ENCODE peak calls at places on chromosomes 12 and 14, in seven cellular contexts. One of them, this sample, is unnamed.
A peak's percentile ranks its signal among the peaks of the same experiment; 100 is the strongest.

GRCh38 chr12:54448344-54448743 is 25.1 kb downstream of the GTSF1 start:
- DNase-seq in heart left ventricle: no peak
- DNase-seq in CD8-positive, alpha-beta T cell: no peak
- DNase-seq in A549: no peak
- DNase-seq in fibroblast of lung: no peak
- DNase-seq in activated CD8-positive, alpha-beta T cell treated with anti-CD3 and anti-CD28 coated beads for 36 hours: no peak
- DNase-seq in lower leg skin: no peak
- DNase-seq in this sample: no peak

GRCh38 chr12:74370608-74371216 is 166.9 kb upstream of the ATXN7L3B start:
- DNase-seq in activated CD8-positive, alpha-beta T cell treated with anti-CD3 and anti-CD28 coated beads for 36 hours: no peak
- DNase-seq in lower leg skin: no peak
- DNase-seq in CD8-positive, alpha-beta T cell: no peak
- DNase-seq in heart left ventricle: no peak
- DNase-seq in fibroblast of lung: peak; percentile 70
- DNase-seq in A549: peak; percentile 80
- DNase-seq in this sample: no peak

GRCh38 chr12:94638521-94638920 is 11.8 kb downstream of the TMCC3 start:
- DNase-seq in heart left ventricle: no peak
- DNase-seq in A549: no peak
- DNase-seq in lower leg skin: no peak
- DNase-seq in CD8-positive, alpha-beta T cell: no peak
- DNase-seq in fibroblast of lung: no peak
- DNase-seq in activated CD8-positive, alpha-beta T cell treated with anti-CD3 and anti-CD28 coated beads for 36 hours: no peak
- DNase-seq in this sample: no peak

GRCh38 chr12:15336772-15337553 is 14.7 kb downstream of the PTPRO start:
- DNase-seq in lower leg skin: no peak
- DNase-seq in A549: peak; percentile 30
- DNase-seq in CD8-positive, alpha-beta T cell: no peak
- DNase-seq in activated CD8-positive, alpha-beta T cell treated with anti-CD3 and anti-CD28 coated beads for 36 hours: no peak
- DNase-seq in fibroblast of lung: peak; percentile 83
- DNase-seq in heart left ventricle: no peak
- DNase-seq in this sample: no peak

GRCh38 chr14:83556746-83557460 is 1973.0 kb upstream of the FLRT2 start:
- DNase-seq in CD8-positive, alpha-beta T cell: no peak
- DNase-seq in activated CD8-positive, alpha-beta T cell treated with anti-CD3 and anti-CD28 coated beads for 36 hours: no peak
- DNase-seq in heart left ventricle: no peak
- DNase-seq in A549: peak; percentile 11
- DNase-seq in lower leg skin: no peak
- DNase-seq in fibroblast of lung: peak; percentile 36
- DNase-seq in this sample: no peak

GRCh38 chr12:130111965-130112496 is 50.2 kb upstream of the FZD10 start:
- DNase-seq in A549: no peak
- DNase-seq in heart left ventricle: no peak
- DNase-seq in CD8-positive, alpha-beta T cell: no peak
- DNase-seq in fibroblast of lung: no peak
- DNase-seq in activated CD8-positive, alpha-beta T cell treated with anti-CD3 and anti-CD28 coated beads for 36 hours: no peak
- DNase-seq in lower leg skin: no peak
- DNase-seq in this sample: no peak

GRCh38 chr12:130590685-130591084 is 125.4 kb downstream of the RIMBP2 start:
- DNase-seq in A549: no peak
- DNase-seq in CD8-positive, alpha-beta T cell: no peak
- DNase-seq in fibroblast of lung: no peak
- DNase-seq in lower leg skin: peak; percentile 57
- DNase-seq in activated CD8-positive, alpha-beta T cell treated with anti-CD3 and anti-CD28 coated beads for 36 hours: no peak
- DNase-seq in heart left ventricle: no peak
- DNase-seq in this sample: no peak

GRCh38 chr14:92768795-92769194 is 20.4 kb upstream of the LGMN start:
- DNase-seq in activated CD8-positive, alpha-beta T cell treated with anti-CD3 and anti-CD28 coated beads for 36 hours: no peak
- DNase-seq in lower leg skin: no peak
- DNase-seq in CD8-positive, alpha-beta T cell: no peak
- DNase-seq in heart left ventricle: no peak
- DNase-seq in fibroblast of lung: no peak
- DNase-seq in A549: no peak
- DNase-seq in this sample: no peak

GRCh38 chr14:90644882-90645281 is 171.3 kb downstream of the TTC7B start:
- DNase-seq in CD8-positive, alpha-beta T cell: no peak
- DNase-seq in A549: no peak
- DNase-seq in heart left ventricle: peak; percentile 74
- DNase-seq in fibroblast of lung: peak; percentile 55
- DNase-seq in activated CD8-positive, alpha-beta T cell treated with anti-CD3 and anti-CD28 coated beads for 36 hours: no peak
- DNase-seq in lower leg skin: no peak
- DNase-seq in this sample: no peak

GRCh38 chr12:77352941-77353340 is 287.6 kb upstream of the E2F7 start:
- DNase-seq in lower leg skin: no peak
- DNase-seq in CD8-positive, alpha-beta T cell: no peak
- DNase-seq in activated CD8-positive, alpha-beta T cell treated with anti-CD3 and anti-CD28 coated beads for 36 hours: no peak
- DNase-seq in A549: no peak
- DNase-seq in fibroblast of lung: peak; percentile 57
- DNase-seq in heart left ventricle: no peak
- DNase-seq in this sample: no peak

GRCh38 chr12:2853626-2854025 is 3.2 kb downstream of the TEX52 start:
- DNase-seq in fibroblast of lung: peak; percentile 63
- DNase-seq in A549: peak; percentile 77
- DNase-seq in heart left ventricle: peak; percentile 90
- DNase-seq in activated CD8-positive, alpha-beta T cell treated with anti-CD3 and anti-CD28 coated beads for 36 hours: peak; percentile 65
- DNase-seq in CD8-positive, alpha-beta T cell: peak; percentile 20
- DNase-seq in lower leg skin: peak; percentile 94
- DNase-seq in this sample: no peak

GRCh38 chr12:45231515-45232145 is 15.7 kb downstream of the ANO6 start:
- DNase-seq in A549: peak; percentile 48
- DNase-seq in heart left ventricle: no peak
- DNase-seq in CD8-positive, alpha-beta T cell: no peak
- DNase-seq in lower leg skin: no peak
- DNase-seq in activated CD8-positive, alpha-beta T cell treated with anti-CD3 and anti-CD28 coated beads for 36 hours: no peak
- DNase-seq in fibroblast of lung: peak; percentile 89
- DNase-seq in this sample: no peak

GRCh38 chr12:56565510-56566101 is 44.0 kb downstream of the RBMS2 start:
- DNase-seq in A549: peak; percentile 73
- DNase-seq in lower leg skin: peak; percentile 91
- DNase-seq in fibroblast of lung: peak; percentile 35
- DNase-seq in heart left ventricle: peak; percentile 91
- DNase-seq in activated CD8-positive, alpha-beta T cell treated with anti-CD3 and anti-CD28 coated beads for 36 hours: peak; percentile 74
- DNase-seq in CD8-positive, alpha-beta T cell: no peak
- DNase-seq in this sample: peak; percentile 46

GRCh38 chr12:82300611-82301010 is 57.6 kb downstream of the CCDC59 start:
- DNase-seq in CD8-positive, alpha-beta T cell: no peak
- DNase-seq in fibroblast of lung: peak; percentile 33
- DNase-seq in lower leg skin: no peak
- DNase-seq in heart left ventricle: no peak
- DNase-seq in activated CD8-positive, alpha-beta T cell treated with anti-CD3 and anti-CD28 coated beads for 36 hours: no peak
- DNase-seq in A549: no peak
- DNase-seq in this sample: no peak

GRCh38 chr12:49283541-49284429 is 11.2 kb upstream of the PRPH start:
- DNase-seq in CD8-positive, alpha-beta T cell: no peak
- DNase-seq in lower leg skin: peak; percentile 56
- DNase-seq in activated CD8-positive, alpha-beta T cell treated with anti-CD3 and anti-CD28 coated beads for 36 hours: no peak
- DNase-seq in A549: no peak
- DNase-seq in heart left ventricle: no peak
- DNase-seq in fibroblast of lung: no peak
- DNase-seq in this sample: no peak
- TF ChIP-seq CTCF in CD8-positive, alpha-beta T cell: no peak
- TF ChIP-seq CTCF in lower leg skin: no peak
- TF ChIP-seq CTCF in activated CD8-positive, alpha-beta T cell treated with anti-CD3 and anti-CD28 coated beads for 36 hours: no peak
- TF ChIP-seq CTCF in A549: peak; percentile 13
- TF ChIP-seq CTCF in heart left ventricle: no peak
- TF ChIP-seq CTCF in fibroblast of lung: peak; percentile 21
- TF ChIP-seq CTCF in this sample: peak; percentile 44

GRCh38 chr14:99539503-99539902 is 58.3 kb downstream of the CCNK start:
- DNase-seq in A549: no peak
- DNase-seq in heart left ventricle: no peak
- DNase-seq in CD8-positive, alpha-beta T cell: no peak
- DNase-seq in lower leg skin: no peak
- DNase-seq in activated CD8-positive, alpha-beta T cell treated with anti-CD3 and anti-CD28 coated beads for 36 hours: no peak
- DNase-seq in fibroblast of lung: no peak
- DNase-seq in this sample: no peak

GRCh38 chr14:99538733-99539132 is 57.5 kb downstream of the CCNK start:
- DNase-seq in heart left ventricle: no peak
- DNase-seq in fibroblast of lung: no peak
- DNase-seq in activated CD8-positive, alpha-beta T cell treated with anti-CD3 and anti-CD28 coated beads for 36 hours: no peak
- DNase-seq in CD8-positive, alpha-beta T cell: no peak
- DNase-seq in A549: no peak
- DNase-seq in lower leg skin: no peak
- DNase-seq in this sample: no peak

GRCh38 chr14:99537399-99537798 is 56.2 kb downstream of the CCNK start:
- DNase-seq in A549: peak; percentile 48
- DNase-seq in activated CD8-positive, alpha-beta T cell treated with anti-CD3 and anti-CD28 coated beads for 36 hours: no peak
- DNase-seq in lower leg skin: no peak
- DNase-seq in fibroblast of lung: peak; percentile 91
- DNase-seq in CD8-positive, alpha-beta T cell: no peak
- DNase-seq in heart left ventricle: peak; percentile 70
- DNase-seq in this sample: no peak

GRCh38 chr14:99535908-99536778 is 54.9 kb downstream of the CCNK start:
- DNase-seq in heart left ventricle: no peak
- DNase-seq in A549: no peak
- DNase-seq in lower leg skin: no peak
- DNase-seq in fibroblast of lung: no peak
- DNase-seq in activated CD8-positive, alpha-beta T cell treated with anti-CD3 and anti-CD28 coated beads for 36 hours: no peak
- DNase-seq in CD8-positive, alpha-beta T cell: no peak
- DNase-seq in this sample: no peak

DNA sequence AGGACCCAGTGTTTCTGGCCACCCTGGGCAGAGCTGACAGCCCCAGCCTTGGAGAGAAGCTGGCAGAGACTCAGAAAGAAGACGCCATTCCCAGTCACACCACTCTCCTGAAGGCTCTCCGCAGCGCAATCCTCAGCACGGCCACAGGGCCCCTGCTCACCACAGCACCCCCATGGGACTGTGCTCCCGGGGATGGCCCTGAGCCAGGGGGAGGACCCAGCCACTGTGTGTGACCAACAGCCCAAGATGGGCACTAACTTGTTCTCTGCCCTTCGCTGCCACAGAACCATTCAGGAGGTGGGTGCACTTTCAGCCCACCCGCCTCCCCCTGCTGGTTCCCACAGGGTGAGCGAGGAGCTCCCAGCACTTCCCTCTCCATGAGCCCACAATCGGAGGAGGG is 57.1 kb downstream of the CCNK start:
- DNase-seq in heart left ventricle: no peak
- DNase-seq in activated CD8-positive, alpha-beta T cell treated with anti-CD3 and anti-CD28 coated beads for 36 hours: no peak
- DNase-seq in CD8-positive, alpha-beta T cell: no peak
- DNase-seq in A549: no peak
- DNase-seq in fibroblast of lung: peak; percentile 56
- DNase-seq in lower leg skin: no peak
- DNase-seq in this sample: no peak
- TF ChIP-seq CTCF in heart left ventricle: no peak
- TF ChIP-seq CTCF in activated CD8-positive, alpha-beta T cell treated with anti-CD3 and anti-CD28 coated beads for 36 hours: no peak
- TF ChIP-seq CTCF in CD8-positive, alpha-beta T cell: no peak
- TF ChIP-seq CTCF in A549: no peak
- TF ChIP-seq CTCF in fibroblast of lung: peak; percentile 18
- TF ChIP-seq CTCF in lower leg skin: no peak
- TF ChIP-seq CTCF in this sample: no peak

GRCh38 chr12:109271418-109271817 is 37.7 kb downstream of the FOXN4 start:
- DNase-seq in activated CD8-positive, alpha-beta T cell treated with anti-CD3 and anti-CD28 coated beads for 36 hours: no peak
- DNase-seq in heart left ventricle: no peak
- DNase-seq in A549: no peak
- DNase-seq in CD8-positive, alpha-beta T cell: no peak
- DNase-seq in lower leg skin: no peak
- DNase-seq in fibroblast of lung: no peak
- DNase-seq in this sample: no peak

GRCh38 chr12:109269428-109269827 is 39.7 kb downstream of the FOXN4 start:
- DNase-seq in activated CD8-positive, alpha-beta T cell treated with anti-CD3 and anti-CD28 coated beads for 36 hours: no peak
- DNase-seq in A549: no peak
- DNase-seq in fibroblast of lung: no peak
- DNase-seq in lower leg skin: no peak
- DNase-seq in CD8-positive, alpha-beta T cell: no peak
- DNase-seq in heart left ventricle: no peak
- DNase-seq in this sample: no peak

GRCh38 chr12:109273354-109273753 is 35.7 kb downstream of the FOXN4 start:
- DNase-seq in lower leg skin: no peak
- DNase-seq in heart left ventricle: no peak
- DNase-seq in activated CD8-positive, alpha-beta T cell treated with anti-CD3 and anti-CD28 coated beads for 36 hours: no peak
- DNase-seq in fibroblast of lung: no peak
- DNase-seq in CD8-positive, alpha-beta T cell: no peak
- DNase-seq in A549: no peak
- DNase-seq in this sample: no peak

GRCh38 chr12:109268896-109269295 is 40.2 kb downstream of the FOXN4 start:
- DNase-seq in A549: no peak
- DNase-seq in heart left ventricle: no peak
- DNase-seq in activated CD8-positive, alpha-beta T cell treated with anti-CD3 and anti-CD28 coated beads for 36 hours: no peak
- DNase-seq in lower leg skin: no peak
- DNase-seq in fibroblast of lung: no peak
- DNase-seq in CD8-positive, alpha-beta T cell: no peak
- DNase-seq in this sample: no peak

GRCh38 chr12:109270494-109270893 is 38.6 kb downstream of the FOXN4 start:
- DNase-seq in fibroblast of lung: no peak
- DNase-seq in lower leg skin: no peak
- DNase-seq in heart left ventricle: no peak
- DNase-seq in A549: no peak
- DNase-seq in CD8-positive, alpha-beta T cell: no peak
- DNase-seq in activated CD8-positive, alpha-beta T cell treated with anti-CD3 and anti-CD28 coated beads for 36 hours: no peak
- DNase-seq in this sample: no peak
- TF ChIP-seq CTCF in fibroblast of lung: no peak
- TF ChIP-seq CTCF in lower leg skin: no peak
- TF ChIP-seq CTCF in heart left ventricle: no peak
- TF ChIP-seq CTCF in A549: no peak
- TF ChIP-seq CTCF in CD8-positive, alpha-beta T cell: no peak
- TF ChIP-seq CTCF in activated CD8-positive, alpha-beta T cell treated with anti-CD3 and anti-CD28 coated beads for 36 hours: no peak
- TF ChIP-seq CTCF in this sample: no peak

GRCh38 chr12:46556105-46556559 is 183.6 kb upstream of the SLC38A2 start:
- DNase-seq in CD8-positive, alpha-beta T cell: no peak
- DNase-seq in activated CD8-positive, alpha-beta T cell treated with anti-CD3 and anti-CD28 coated beads for 36 hours: no peak
- DNase-seq in A549: peak; percentile 68
- DNase-seq in heart left ventricle: no peak
- DNase-seq in lower leg skin: no peak
- DNase-seq in fibroblast of lung: peak; percentile 98
- DNase-seq in this sample: no peak
- TF ChIP-seq CTCF in CD8-positive, alpha-beta T cell: no peak
- TF ChIP-seq CTCF in activated CD8-positive, alpha-beta T cell treated with anti-CD3 and anti-CD28 coated beads for 36 hours: no peak
- TF ChIP-seq CTCF in A549: no peak
- TF ChIP-seq CTCF in heart left ventricle: no peak
- TF ChIP-seq CTCF in lower leg skin: no peak
- TF ChIP-seq CTCF in fibroblast of lung: no peak
- TF ChIP-seq CTCF in this sample: no peak

DNA sequence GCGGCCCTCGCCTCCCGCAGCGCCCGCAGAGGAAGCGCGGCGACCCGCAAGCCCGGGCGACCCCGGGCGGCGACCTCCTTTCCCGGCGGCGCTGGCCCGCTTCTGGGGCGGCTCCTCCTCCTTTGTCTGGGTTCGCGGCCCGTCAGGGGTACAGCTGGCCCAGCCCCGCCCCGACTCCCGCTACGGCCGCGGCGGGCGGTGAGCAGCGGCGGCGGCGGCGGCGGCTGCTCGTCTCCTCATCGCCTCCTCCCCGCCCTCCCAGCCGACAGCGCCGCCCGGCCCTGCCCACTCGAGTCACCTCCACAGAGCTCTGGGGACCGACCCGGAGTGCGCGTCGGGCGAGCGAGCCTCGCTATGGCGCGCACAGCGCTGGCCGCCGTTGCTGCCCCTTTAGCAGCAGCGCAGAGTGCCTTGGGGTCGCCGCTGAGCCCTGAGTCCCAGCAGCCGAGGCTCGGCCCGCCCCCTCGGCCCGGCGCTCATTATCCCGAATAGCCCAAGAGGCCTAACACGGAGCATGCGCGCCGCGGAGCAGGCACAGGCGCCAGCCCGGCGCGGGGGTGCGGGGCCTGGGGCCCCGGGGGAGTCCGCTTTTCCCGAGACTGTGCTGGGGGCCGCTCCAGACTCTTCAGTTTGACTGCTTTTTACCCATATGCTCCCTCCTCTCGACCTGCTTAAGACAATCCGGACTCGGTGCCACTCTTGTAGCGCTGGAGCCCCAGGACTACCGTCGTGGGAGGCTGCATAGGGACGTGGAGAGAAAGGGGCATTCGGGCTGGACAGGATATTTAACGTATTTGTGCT is at the start of gene SOS2:
- DNase-seq in A549: peak; percentile 87
- DNase-seq in heart left ventricle: peak; percentile 94
- DNase-seq in CD8-positive, alpha-beta T cell: peak; percentile 68
- DNase-seq in fibroblast of lung: peak; percentile 81
- DNase-seq in lower leg skin: peak; percentile 97
- DNase-seq in activated CD8-positive, alpha-beta T cell treated with anti-CD3 and anti-CD28 coated beads for 36 hours: peak; percentile 81
- DNase-seq in this sample: peak; percentile 91
- TF ChIP-seq CTCF in A549: peak; percentile 8
- TF ChIP-seq CTCF in heart left ventricle: no peak
- TF ChIP-seq CTCF in CD8-positive, alpha-beta T cell: no peak
- TF ChIP-seq CTCF in fibroblast of lung: no peak
- TF ChIP-seq CTCF in lower leg skin: no peak
- TF ChIP-seq CTCF in activated CD8-positive, alpha-beta T cell treated with anti-CD3 and anti-CD28 coated beads for 36 hours: no peak
- TF ChIP-seq CTCF in this sample: peak; percentile 12